ENCODE peak calls at places on chromosomes 2 and 18, in eight cellular contexts. M, N, H, I, K, B, V and W are unnamed samples.
A peak's percentile ranks its signal among the peaks of the same experiment; 100 is the strongest.

GRCh38 chr2:46548103-46548486 is 68.7 kb downstream of the TMEM247 start:
- DNase-seq in M (no peak), N (no peak), H (no peak), I (peak; percentile 73), K (peak; percentile 51), B (no peak), V (peak; percentile 71), W (no peak)

GRCh38 chr2:235591921-235592320 is 98.1 kb downstream of the AGAP1 start:
- DNase-seq in M (no peak), N (no peak), H (no peak), I (no peak), K (no peak), B (no peak), V (no peak), W (no peak)

GRCh38 chr2:240472078-240472790 is 36.8 kb downstream of the GPC1 start:
- DNase-seq in M (no peak), N (no peak), H (no peak), I (no peak), K (no peak), B (no peak), V (no peak), W (no peak)

GRCh38 chr18:11163668-11164067 is 14.3 kb upstream of the PIEZO2 start:
- DNase-seq in M (no peak), N (no peak), H (peak; percentile 47), I (no peak), K (no peak), B (peak; percentile 58), V (no peak), W (no peak)

GRCh38 chr2:216017365-216017764 is 4.0 kb upstream of the MREG start:
- DNase-seq in M (no peak), N (peak; percentile 78), H (no peak), I (no peak), K (no peak), B (no peak), V (no peak), W (no peak)

GRCh38 chr18:79684787-79685186 is 5.2 kb downstream of the CTDP1 start:
- DNase-seq in M (no peak), N (no peak), H (no peak), I (no peak), K (no peak), B (no peak), V (no peak), W (no peak)

GRCh38 chr2:111225871-111226270 is 105.2 kb downstream of the BCL2L11 start:
- DNase-seq in M (no peak), N (peak; percentile 29), H (no peak), I (no peak), K (no peak), B (no peak), V (no peak), W (no peak)

GRCh38 chr2:100589527-100589926 is 26.7 kb downstream of the PDCL3 start:
- DNase-seq in M (no peak), N (no peak), H (no peak), I (no peak), K (no peak), B (peak; percentile 10), V (peak; percentile 60), W (no peak)

GRCh38 chr2:83364264-83364663 is 1094.8 kb downstream of the SUCLG1 start:
- DNase-seq in M (no peak), N (peak; percentile 10), H (no peak), I (no peak), K (no peak), B (no peak), V (no peak), W (no peak)

GRCh38 chr18:26477828-26478466 is 70.4 kb downstream of the KCTD1 start:
- DNase-seq in M (no peak), N (peak; percentile 76), H (no peak), I (no peak), K (no peak), B (no peak), V (no peak), W (no peak)

GRCh38 chr2:150486539-150487484 is 655 bp downstream of the RND3 start:
- DNase-seq in M (no peak), N (peak; percentile 36), H (peak; percentile 57), I (no peak), K (peak; percentile 34), B (peak; percentile 51), V (no peak), W (no peak)

GRCh38 chr2:226077031-226077430 is 677.5 kb downstream of the NYAP2 start:
- DNase-seq in M (no peak), N (no peak), H (no peak), I (no peak), K (no peak), B (no peak), V (no peak), W (no peak)

GRCh38 chr2:16138811-16139662 is 198.7 kb downstream of the MYCN start:
- DNase-seq in M (no peak), N (no peak), H (no peak), I (no peak), K (no peak), B (no peak), V (no peak), W (no peak)

GRCh38 chr2:73503992-73504570 is 118.4 kb downstream of the ALMS1 start:
- DNase-seq in M (no peak), N (no peak), H (no peak), I (no peak), K (no peak), B (no peak), V (no peak), W (no peak)

GRCh38 chr2:866009-866680 is 84.5 kb upstream of the SNTG2 start:
- DNase-seq in M (no peak), N (no peak), H (no peak), I (peak; percentile 57), K (peak; percentile 59), B (no peak), V (peak; percentile 48), W (no peak)

GRCh38 chr2:230932556-230933511 is 7.8 kb upstream of the GPR55 start:
- DNase-seq in M (no peak), N (no peak), H (no peak), I (peak; percentile 87), K (peak; percentile 53), B (no peak), V (no peak), W (no peak)

DNA sequence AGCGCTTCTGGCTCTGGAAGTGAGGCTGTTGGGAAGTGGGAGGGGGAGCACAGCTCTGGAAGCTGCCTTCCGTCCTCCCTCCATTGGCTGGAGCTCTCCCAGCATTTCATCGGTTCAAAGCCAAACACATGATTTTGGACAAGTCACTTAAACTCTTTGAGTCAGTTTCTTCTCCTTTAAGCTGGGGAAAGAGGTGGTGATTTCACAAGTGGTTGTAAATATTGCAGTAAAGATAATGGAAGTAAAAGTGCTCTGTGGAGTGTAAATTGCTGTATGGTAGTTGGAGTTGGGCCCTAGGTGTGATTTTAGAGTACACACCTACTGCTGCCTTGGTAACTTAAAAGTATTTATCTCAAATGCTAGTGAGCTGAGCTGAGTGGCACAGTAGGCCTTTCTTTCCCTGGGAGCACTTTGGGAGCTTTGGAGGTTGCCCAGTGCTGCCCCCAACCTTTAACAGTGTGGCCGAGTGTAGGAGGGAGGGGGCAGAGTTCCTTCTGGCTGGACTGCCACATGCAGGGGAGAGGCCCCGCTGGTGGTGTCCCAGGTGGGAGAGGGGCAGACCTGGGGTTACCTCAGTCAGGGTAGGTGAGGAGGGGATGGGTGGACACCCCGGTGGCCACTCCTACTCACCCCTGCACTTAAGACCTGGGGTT is 54.7 kb downstream of the ASAP2 start:
- DNase-seq in M (no peak), N (no peak), H (no peak), I (no peak), K (peak; percentile 67), B (no peak), V (no peak), W (no peak)
- H3K27ac ChIP-seq in M (no peak overlapping the region), N (no peak overlapping the region), H (peak overlapping the region; percentile 24), I (peak overlapping the region; percentile 42), K (peak overlapping the region; percentile 87), B (peak overlapping the region; percentile 43), V (peak overlapping the region; percentile 84), W (peak overlapping the region; percentile 82)

GRCh38 chr2:14558382-14558919 is 74.1 kb upstream of the LRATD1 start:
- DNase-seq in M (no peak), N (no peak), H (no peak), I (no peak), K (no peak), B (no peak), V (no peak), W (no peak)

GRCh38 chr2:14560686-14561085 is 71.8 kb upstream of the LRATD1 start:
- DNase-seq in M (no peak), N (no peak), H (no peak), I (no peak), K (no peak), B (no peak), V (no peak), W (no peak)

GRCh38 chr2:14554829-14555580 is 77.5 kb upstream of the LRATD1 start:
- DNase-seq in M (no peak), N (peak; percentile 12), H (no peak), I (no peak), K (no peak), B (no peak), V (no peak), W (no peak)

GRCh38 chr2:14557921-14558320 is 74.6 kb upstream of the LRATD1 start:
- DNase-seq in M (no peak), N (no peak), H (no peak), I (no peak), K (no peak), B (no peak), V (no peak), W (no peak)

DNA sequence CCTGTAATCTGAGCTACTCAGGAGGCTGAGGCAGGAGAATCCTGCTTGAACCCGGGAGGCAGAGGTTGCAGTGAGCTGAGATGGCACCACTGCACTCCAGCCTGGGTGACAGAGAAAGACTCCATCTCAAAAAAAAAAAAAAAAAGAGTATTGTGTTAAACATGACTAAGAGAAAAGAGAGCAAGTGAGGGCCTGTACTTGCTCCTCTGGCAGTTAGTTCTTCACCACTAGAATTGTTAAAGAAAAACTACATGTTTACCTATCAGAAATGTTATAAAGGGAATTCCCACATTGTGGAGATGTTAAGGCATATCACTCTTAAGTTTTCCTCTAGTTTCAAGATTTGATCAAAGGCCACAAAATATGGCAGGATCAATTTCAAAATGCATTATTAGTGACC is 75.4 kb upstream of the LRATD1 start:
- DNase-seq in M (no peak), N (no peak), H (no peak), I (no peak), K (no peak), B (no peak), V (no peak), W (no peak)
- H3K27ac ChIP-seq in M (no peak overlapping the region), N (no peak overlapping the region), H (no peak overlapping the region), I (no peak overlapping the region), K (no peak overlapping the region), B (no peak overlapping the region), V (no peak overlapping the region), W (no peak overlapping the region)

GRCh38 chr2:74778381-74779371 is 55.3 kb upstream of the HK2 start:
- DNase-seq in M (no peak), N (no peak), H (peak; percentile 51), I (no peak), K (no peak), B (no peak), V (no peak), W (no peak)
- H3K27ac ChIP-seq in M (no peak overlapping the region), N (no peak overlapping the region), H (peak overlapping the region; percentile 49), I (no peak overlapping the region), K (no peak overlapping the region), B (no peak overlapping the region), V (no peak overlapping the region), W (no peak overlapping the region)

DNA sequence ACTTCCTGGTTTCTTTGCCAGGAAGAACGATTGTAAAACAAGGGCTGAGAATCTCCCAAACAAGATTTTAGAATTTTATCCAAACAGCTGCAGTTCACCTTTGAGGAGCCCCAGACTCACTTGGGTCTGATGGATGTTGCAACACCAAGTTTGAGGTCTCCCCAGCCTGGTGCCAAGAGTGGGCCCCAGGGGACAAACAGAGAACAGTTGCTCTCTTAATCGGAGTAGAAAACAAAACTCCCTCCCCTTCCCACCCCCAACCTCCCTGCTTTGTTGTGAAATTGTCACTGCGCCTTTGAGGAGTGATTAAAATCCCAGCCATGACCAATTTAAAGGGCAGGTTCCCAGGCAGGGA is 141.1 kb downstream of the BCL2 start:
- DNase-seq in M (no peak), N (no peak), H (no peak), I (peak; percentile 94), K (peak; percentile 48), B (no peak), V (no peak), W (no peak)
- H3K27ac ChIP-seq in M (no peak overlapping the region), N (no peak overlapping the region), H (no peak overlapping the region), I (peak overlapping the region; percentile 65), K (peak overlapping the region; percentile 79), B (no peak overlapping the region), V (no peak overlapping the region), W (no peak overlapping the region)